ENCODE peak calls at places on chromosomes 12 and 14, in five cellular contexts. X is colonic mucosa, A is fibroblast of mammary gland, C is psoas muscle, P is foreskin fibroblast. I is an unnamed sample.

GRCh38 chr12:818733-819132 is 66.4 kb downstream of the WNK1 start:
- DNase-seq in X (no peak), P (no peak), A (no peak), C (no peak), I (no peak)

GRCh38 chr12:58386136-58386535 is 444.8 kb downstream of the ATP23 start:
- DNase-seq in P (no peak), C (no peak), X (no peak), A (no peak), I (no peak)

GRCh38 chr12:111409403-111410228 is 3.9 kb downstream of the SH2B3 start:
- DNase-seq in X (no peak), P (peak), A (peak), C (peak), I (no peak)

GRCh38 chr12:111585619-111586135 is 13.4 kb downstream of the ATXN2 start:
- DNase-seq in C (no peak), X (no peak), A (no peak), P (no peak), I (no peak)

GRCh38 chr12:122788387-122788786 is 14.0 kb downstream of the CCDC62 start:
- DNase-seq in X (no peak), C (no peak), P (peak), A (peak), I (peak)

GRCh38 chr14:60670994-60671393 is 21.7 kb upstream of the SIX1 start:
- DNase-seq in C (no peak), A (no peak), P (no peak), X (no peak), I (no peak)

GRCh38 chr12:52075409-52075724 is 4.1 kb upstream of the SMIM41 start:
- DNase-seq in P (peak), A (no peak), X (no peak), C (no peak), I (no peak)

GRCh38 chr14:101872333-101872732 is 92.0 kb upstream of the DYNC1H1 start:
- DNase-seq in P (no peak), C (no peak), A (no peak), X (no peak), I (no peak)

GRCh38 chr12:78977463-78977862 is 112.9 kb downstream of the SYT1 start:
- DNase-seq in X (no peak), C (no peak), P (peak), A (no peak), I (no peak)

GRCh38 chr14:64266206-64266605 is 28.0 kb downstream of the ESR2 start:
- DNase-seq in C (no peak), A (peak), X (no peak), P (peak), I (peak)

GRCh38 chr14:61567838-61568571 is 127.3 kb upstream of the HIF1A start:
- DNase-seq in P (no peak), X (no peak), A (no peak), C (no peak), I (no peak)

GRCh38 chr12:106566771-106567170 is 16.0 kb upstream of the RFX4 start:
- DNase-seq in X (no peak), A (no peak), C (no peak), P (no peak), I (no peak)

GRCh38 chr12:69524755-69525509 is 54.7 kb downstream of the FRS2 start:
- DNase-seq in A (no peak), C (no peak), X (no peak), P (no peak), I (no peak)

GRCh38 chr12:20142956-20143355 is 225.4 kb upstream of the PDE3A start:
- DNase-seq in A (no peak), C (no peak), X (no peak), P (no peak), I (no peak)
- TF ChIP-seq CTCF in A (peak), C (no peak), X (no peak), P (no peak), I (no peak)

DNA sequence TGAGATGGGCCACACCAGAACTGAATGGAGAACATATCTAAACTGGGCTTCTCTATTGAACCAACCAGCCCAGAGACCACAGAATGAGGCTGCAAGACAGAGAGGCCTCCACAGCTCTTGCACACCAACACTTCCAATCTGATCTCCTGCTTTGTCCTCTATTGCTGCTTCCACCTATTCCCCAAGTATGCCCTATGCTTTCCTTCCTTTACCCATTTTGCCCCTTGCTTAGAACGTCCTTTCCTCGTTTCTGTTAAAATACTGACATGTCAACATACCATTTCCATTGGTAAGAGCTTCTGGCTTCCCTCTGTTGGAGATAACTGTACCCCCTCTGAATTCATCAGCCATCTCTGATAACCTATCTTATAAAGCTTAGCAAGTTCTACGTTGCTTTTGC is 2.8 kb downstream of the SLC2A13 start:
- DNase-seq in C (no peak), A (no peak), X (no peak), P (no peak), I (no peak)
- H3K4me3 ChIP-seq in C (no peak), A (no peak), X (no peak), P (no peak), I (no peak)

GRCh38 chr12:102891756-102892155 is 25.3 kb downstream of the PAH start:
- DNase-seq in A (no peak), C (no peak), X (no peak), P (no peak), I (no peak)

GRCh38 chr12:102900389-102900788 is 16.7 kb downstream of the PAH start:
- DNase-seq in P (no peak), X (no peak), C (no peak), A (no peak), I (no peak)

DNA sequence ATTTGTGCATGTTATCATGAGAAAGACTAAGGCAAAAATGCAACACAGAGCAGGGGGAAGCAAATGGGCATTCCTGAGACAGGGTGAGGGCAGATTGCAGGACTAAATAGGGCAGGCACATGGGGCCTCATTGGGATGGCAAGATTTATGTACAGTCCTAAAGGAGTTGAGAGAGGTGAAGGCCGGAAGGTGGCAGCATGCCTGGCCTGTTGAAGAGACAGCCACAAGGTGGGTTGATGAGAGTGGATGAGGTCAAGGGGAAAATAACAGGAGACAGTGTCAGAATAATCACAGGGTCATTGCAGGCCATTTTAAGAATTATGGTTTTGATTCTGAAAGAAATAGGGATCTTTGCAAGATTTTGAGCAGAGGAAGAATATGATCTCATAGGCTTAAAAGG is 21.0 kb downstream of the PAH start:
- DNase-seq in C (no peak), P (no peak), A (no peak), X (no peak), I (no peak)
- TF ChIP-seq CTCF in C (no peak), P (no peak), A (no peak), X (no peak), I (no peak)

GRCh38 chr14:20661197-20661596 is 19.7 kb upstream of the OR6S1 start:
- DNase-seq in C (no peak), P (no peak), X (no peak), A (no peak), I (no peak)

GRCh38 chr14:20659813-20660395 is 18.4 kb upstream of the OR6S1 start:
- DNase-seq in C (no peak), P (no peak), X (no peak), A (peak), I (no peak)

GRCh38 chr14:20658246-20658645 is 16.8 kb upstream of the OR6S1 start:
- DNase-seq in C (no peak), A (no peak), X (no peak), P (no peak), I (no peak)

GRCh38 chr14:20667957-20668356 is 16.4 kb upstream of the RNASE4 start:
- DNase-seq in C (no peak), P (no peak), A (no peak), X (no peak), I (no peak)

GRCh38 chr14:20662968-20663731 is 21.2 kb upstream of the RNASE4 start:
- DNase-seq in C (peak), X (peak), A (peak), P (peak), I (peak)
- H3K4me3 ChIP-seq in C (peak), X (peak), A (peak), P (no peak), I (no peak)

GRCh38 chr12:119835068-119835467 is 42.1 kb downstream of the CIT start:
- DNase-seq in C (no peak), P (peak), A (peak), X (no peak), I (no peak)
- TF ChIP-seq CTCF in C (no peak), P (peak), A (peak), X (no peak), I (peak)

GRCh38 chr12:41419151-41419893 is 231.2 kb downstream of the PDZRN4 start:
- DNase-seq in C (no peak), P (no peak), A (no peak), X (no peak), I (no peak)

GRCh38 chr12:41418586-41418985 is 230.5 kb downstream of the PDZRN4 start:
- DNase-seq in X (no peak), P (no peak), A (no peak), C (no peak), I (no peak)
- H3K4me3 ChIP-seq in X (no peak), P (no peak), A (no peak), C (no peak), I (no peak)

GRCh38 chr14:24416254-24416931 is 13.1 kb downstream of the CBLN3 start:
- DNase-seq in C (no peak), P (no peak), X (no peak), A (no peak), I (no peak)
- TF ChIP-seq CTCF in C (no peak), P (no peak), X (no peak), A (no peak), I (no peak)

GRCh38 chr14:105502446-105503295 is 11.6 kb downstream of the TEDC1 start:
- DNase-seq in A (no peak), X (no peak), C (no peak), P (no peak), I (no peak)

GRCh38 chr14:105507247-105507646 is 16.2 kb downstream of the TEDC1 start:
- DNase-seq in P (no peak), A (no peak), X (no peak), C (no peak), I (no peak)

GRCh38 chr14:105503918-105504692 is 13.1 kb downstream of the TEDC1 start:
- DNase-seq in P (no peak), X (no peak), C (no peak), A (no peak), I (no peak)

GRCh38 chr14:105503296-105503640 is 12.2 kb downstream of the TEDC1 start:
- DNase-seq in A (no peak), X (no peak), P (no peak), C (no peak), I (no peak)

DNA sequence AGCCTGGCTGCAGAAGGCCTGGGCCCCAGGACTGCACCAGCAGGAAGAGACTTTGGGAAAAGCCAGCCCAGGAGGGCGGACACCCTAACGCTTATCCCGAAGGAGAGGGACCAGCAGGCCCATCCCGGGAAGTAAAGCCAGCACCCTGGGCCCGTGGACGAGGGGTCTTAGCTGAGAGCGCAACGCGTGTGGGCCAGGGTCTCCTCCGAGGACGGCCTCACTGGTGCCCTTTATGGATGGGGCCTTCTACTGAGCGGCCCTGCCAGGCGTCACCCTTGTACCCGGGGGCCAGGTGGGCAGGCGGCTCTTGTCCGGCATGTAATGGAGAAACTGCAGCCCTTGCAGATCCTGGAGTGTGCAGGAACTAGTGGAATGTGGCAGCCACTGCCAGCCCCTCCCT is 14.1 kb downstream of the TEDC1 start:
- DNase-seq in A (no peak), X (no peak), P (no peak), C (no peak), I (no peak)
- H3K4me3 ChIP-seq in A (no peak), X (no peak), P (no peak), C (no peak), I (no peak)

GRCh38 chr14:74502236-74503019 is 8.9 kb downstream of the ISCA2 start:
- DNase-seq in A (peak), X (no peak), C (no peak), P (no peak), I (no peak)
- TF ChIP-seq CTCF in A (peak), X (peak), C (peak), P (peak), I (peak)

DNA sequence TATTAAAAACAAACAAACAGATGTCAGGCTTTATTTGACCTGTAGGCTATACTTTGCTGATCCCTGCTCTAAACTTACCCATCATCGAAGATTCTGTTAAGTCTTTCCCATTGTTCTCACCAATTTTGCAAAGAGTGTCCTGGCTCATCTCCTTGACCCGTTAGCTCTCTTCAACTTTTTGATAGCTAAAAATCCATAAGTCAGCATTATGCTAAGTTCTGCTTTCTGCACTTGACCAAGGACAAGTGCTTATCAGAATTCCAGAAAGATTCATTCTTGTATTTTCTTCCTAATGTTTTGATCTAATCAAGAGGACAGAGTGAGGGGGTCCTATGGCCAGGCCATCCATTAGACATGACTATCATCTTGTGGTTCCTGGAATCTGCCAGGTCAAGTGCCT is 503.5 kb downstream of the FUT8 start:
- DNase-seq in A (no peak), C (no peak), X (no peak), P (no peak), I (no peak)
- H3K4me3 ChIP-seq in A (no peak), C (no peak), X (no peak), P (no peak), I (no peak)